ENCODE peak calls at places on chromosomes 4 and X, in nine cellular contexts. A is AG10803; D is cerebellar nuclear complex; N is stimulated activated CD4-positive, alpha-beta T cell treated with anti-CD3 and anti-CD28 coated beads, Interleukin-2, amount 100 ng/mL, for 48 hours; F is NCI-H524; E is stimulated activated CD8-positive, alpha-beta memory T cell treated with anti-CD3 and anti-CD28 coated beads, Interleukin-4, amount 100 ng/mL, for 24 hours; U is GM13977; R is NCI-H2081; L is activated naive CD4-positive, alpha-beta T cell. I is an unnamed sample.

GRCh38 chr4:102843273-102843672 is 15.9 kb upstream of the UBE2D3 start:
- DNase-seq in E (no peak), F (no peak), R (no peak), U (no peak), D (no peak), N (no peak), A (no peak), L (no peak), I (peak)

GRCh38 chr4:84800256-84800655 is 166.2 kb downstream of the WDFY3 start:
- DNase-seq in F (no peak), E (no peak), A (no peak), L (no peak), U (no peak), N (no peak), R (no peak), D (no peak), I (no peak)

GRCh38 chr4:80307774-80308465 is 27.6 kb upstream of the CFAP299 start:
- DNase-seq in F (peak), N (no peak), D (no peak), R (peak), E (no peak), A (peak), U (no peak), L (no peak), I (peak)

GRCh38 chr4:14831447-14831846 is 170.8 kb upstream of the CPEB2 start:
- DNase-seq in U (no peak), R (no peak), A (no peak), N (no peak), F (no peak), E (no peak), L (no peak), D (no peak), I (no peak)

GRCh38 chrX:118534716-118535493 is 39.3 kb downstream of the DOCK11 start:
- DNase-seq in R (no peak), F (peak), E (no peak), A (no peak), D (no peak), N (no peak), U (no peak), L (no peak), I (peak)

GRCh38 chr4:5828005-5828391 is 64.9 kb downstream of the CRMP1 start:
- DNase-seq in N (no peak), A (no peak), F (no peak), L (no peak), D (no peak), U (no peak), E (no peak), R (no peak), I (no peak)

GRCh38 chrX:22378296-22378695 is 105.6 kb downstream of the CBLL2 start:
- DNase-seq in E (no peak), L (no peak), D (no peak), N (no peak), R (no peak), U (no peak), A (no peak), F (no peak), I (peak)

GRCh38 chr4:10089346-10089745 is 27.3 kb downstream of the WDR1 start:
- DNase-seq in U (no peak), D (no peak), F (no peak), R (no peak), L (no peak), N (no peak), A (no peak), E (no peak), I (no peak)

GRCh38 chr4:120977435-120977997 is 55.0 kb upstream of the PRDM5 start:
- DNase-seq in U (peak), A (peak), R (no peak), N (peak), D (no peak), F (no peak), L (no peak), E (no peak), I (peak)

GRCh38 chr4:139817657-139818452 is 152.2 kb downstream of the MGST2 start:
- DNase-seq in D (no peak), U (no peak), N (no peak), E (no peak), L (no peak), A (no peak), R (peak), F (no peak), I (no peak)

GRCh38 chrX:73069365-73070035 is 9.8 kb downstream of the PABPC1L2A start:
- DNase-seq in R (no peak), D (no peak), U (no peak), F (no peak), E (no peak), L (no peak), N (no peak), A (no peak), I (no peak)

GRCh38 chr4:53514509-53514908 is 76.8 kb downstream of the LNX1 start:
- DNase-seq in L (no peak), N (no peak), E (no peak), R (no peak), D (no peak), U (no peak), F (no peak), A (no peak), I (no peak)

GRCh38 chrX:154515803-154516654 is at the start of gene FAM3A:
- DNase-seq in L (peak), N (peak), D (peak), E (peak), A (peak), R (peak), U (peak), F (peak), I (peak)